ENCODE peak calls at places on chromosomes 13 and 19, in seven cellular contexts. Z is cardiac fibroblast, Y is colonic mucosa, N is breast epithelium, S is ovary, P is BE2C, A is HCT116. X is an unnamed sample.

GRCh38 chr19:54677217-54677616 is 14.4 kb downstream of the LILRB4 start:
- DNase-seq in Z (no peak), Y (no peak), N (no peak), S (no peak), P (no peak), A (no peak), X (no peak)

GRCh38 chr19:7242601-7243258 is 51.5 kb downstream of the INSR start:
- DNase-seq in Z (peak; percentile 71), Y (no peak), N (no peak), S (peak; percentile 36), P (no peak), A (no peak), X (peak; percentile 27)

GRCh38 chr13:23667750-23668149 is 97.5 kb downstream of the TNFRSF19 start:
- DNase-seq in Z (no peak), Y (no peak), N (no peak), S (no peak), P (no peak), A (no peak), X (no peak)

GRCh38 chr19:2032296-2032941 is 16.9 kb upstream of the BTBD2 start:
- DNase-seq in Z (peak; percentile 93), Y (peak; percentile 98), N (peak; percentile 99), S (peak; percentile 95), P (peak; percentile 48), A (peak; percentile 84), X (peak; percentile 59)

GRCh38 chr19:52188822-52189744 is 769 bp upstream of the PPP2R1A start:
- DNase-seq in Z (no peak), Y (peak; percentile 59), N (peak; percentile 98), S (peak; percentile 89), P (peak; percentile 71), A (no peak), X (no peak)

GRCh38 chr13:113724780-113725315 is 34.2 kb upstream of the TMEM255B start:
- DNase-seq in Z (peak; percentile 64), Y (peak; percentile 82), N (peak; percentile 84), S (peak; percentile 86), P (peak; percentile 73), A (peak; percentile 33), X (no peak)

GRCh38 chr19:40550951-40551350 is 25.7 kb upstream of the SHKBP1 start:
- DNase-seq in Z (no peak), Y (no peak), N (no peak), S (no peak), P (no peak), A (no peak), X (no peak)

GRCh38 chr13:80009760-80010159 is 331.2 kb downstream of the SPRY2 start:
- DNase-seq in Z (no peak), Y (no peak), N (no peak), S (no peak), P (no peak), A (no peak), X (no peak)

GRCh38 chr19:45630463-45630862 is 8.7 kb downstream of the EML2 start:
- DNase-seq in Z (peak; percentile 86), Y (no peak), N (no peak), S (no peak), P (no peak), A (peak; percentile 67), X (peak; percentile 83)

GRCh38 chr19:13122275-13122878 is 4.3 kb downstream of the NACC1 start:
- DNase-seq in Z (no peak), Y (no peak), N (no peak), S (no peak), P (no peak), A (no peak), X (no peak)

GRCh38 chr19:37954421-37954874 is 47.4 kb downstream of the SIPA1L3 start:
- DNase-seq in Z (no peak), Y (no peak), N (no peak), S (no peak), P (no peak), A (no peak), X (no peak)

GRCh38 chr19:2759392-2759791 is 19.6 kb upstream of the SLC39A3 start:
- DNase-seq in Z (no peak), Y (no peak), N (no peak), S (no peak), P (no peak), A (no peak), X (no peak)

GRCh38 chr13:32147976-32148375 is 116.4 kb downstream of the FRY start:
- DNase-seq in Z (no peak), Y (no peak), N (no peak), S (no peak), P (no peak), A (no peak), X (no peak)

GRCh38 chr13:18949489-18949761 is 232.2 kb downstream of the TUBA3C start:
- DNase-seq in Z (no peak), Y (no peak), N (no peak), S (no peak), P (no peak), A (no peak), X (no peak)

GRCh38 chr13:27194209-27194608 is 22.6 kb upstream of the USP12 start:
- DNase-seq in Z (peak; percentile 48), Y (no peak), N (no peak), S (no peak), P (no peak), A (no peak), X (no peak)

GRCh38 chr19:3725640-3726310 is 17.6 kb downstream of the TJP3 start:
- DNase-seq in Z (no peak), Y (peak; percentile 94), N (peak; percentile 79), S (no peak), P (no peak), A (peak; percentile 73), X (no peak)

GRCh38 chr19:53908933-53909415 is at the start of gene CACNG7:
- DNase-seq in Z (peak; percentile 48), Y (no peak), N (no peak), S (no peak), P (no peak), A (no peak), X (no peak)

GRCh38 chr13:93079294-93079693 is 147.3 kb upstream of the GPC6 start:
- DNase-seq in Z (peak; percentile 62), Y (no peak), N (no peak), S (no peak), P (peak; percentile 61), A (no peak), X (no peak)

GRCh38 chr19:4516939-4517300 is 1.4 kb downstream of the PLIN4 start:
- DNase-seq in Z (peak; percentile 18), Y (no peak), N (no peak), S (no peak), P (no peak), A (no peak), X (no peak)

GRCh38 chr13:27810461-27810860 is 18.2 kb downstream of the GSX1 start:
- DNase-seq in Z (no peak), Y (no peak), N (no peak), S (no peak), P (no peak), A (no peak), X (no peak)

GRCh38 chr19:3968556-3969434 is 2.1 kb downstream of the DAPK3 start:
- DNase-seq in Z (peak; percentile 99), Y (peak; percentile 84), N (peak; percentile 88), S (peak; percentile 88), P (peak; percentile 90), A (peak; percentile 85), X (peak; percentile 100)

GRCh38 chr13:59276436-59276835 is 887.3 kb downstream of the DIAPH3 start:
- DNase-seq in Z (no peak), Y (no peak), N (no peak), S (no peak), P (no peak), A (no peak), X (no peak)

GRCh38 chr13:26786651-26787295 is 26.2 kb upstream of the GPR12 start:
- DNase-seq in Z (no peak), Y (no peak), N (no peak), S (no peak), P (no peak), A (no peak), X (no peak)

GRCh38 chr19:48390188-48391099 is 907 bp downstream of the KDELR1 start:
- DNase-seq in Z (peak; percentile 74), Y (peak; percentile 67), N (peak; percentile 67), S (peak; percentile 74), P (peak; percentile 80), A (no peak), X (no peak)
- TF ChIP-seq CTCF in Z (peak; percentile 81), Y (peak; percentile 67), N (no peak), S (peak; percentile 65), P (peak; percentile 66), A (peak; percentile 24), X (peak; percentile 68)

GRCh38 chr13:107962209-107962608 is 253.1 kb downstream of the LIG4 start:
- DNase-seq in Z (no peak), Y (no peak), N (no peak), S (no peak), P (no peak), A (no peak), X (no peak)

GRCh38 chr13:107960301-107960700 is 255.0 kb downstream of the LIG4 start:
- DNase-seq in Z (no peak), Y (no peak), N (no peak), S (no peak), P (no peak), A (no peak), X (no peak)

DNA sequence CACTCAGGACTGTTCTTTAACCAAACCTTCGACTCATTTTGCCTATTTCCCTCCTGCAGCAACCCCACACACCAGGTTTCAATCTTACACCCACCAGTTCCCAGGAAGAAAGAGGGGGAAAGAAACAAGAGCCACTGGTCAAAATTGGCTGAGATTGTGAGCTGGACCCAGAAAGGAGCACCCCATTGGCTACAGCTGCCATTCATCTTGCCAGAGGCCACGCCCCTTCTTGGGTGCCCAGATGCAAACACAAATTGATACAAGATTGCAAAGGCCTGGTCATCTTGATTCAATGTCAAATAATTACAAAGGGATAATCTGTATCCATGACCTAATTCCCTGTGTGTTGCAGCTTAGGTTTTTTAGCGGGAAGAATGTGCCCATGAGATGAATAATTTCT is 258.4 kb downstream of the LIG4 start:
- DNase-seq in Z (no peak), Y (no peak), N (no peak), S (no peak), P (no peak), A (no peak), X (no peak)
- H3K4me3 ChIP-seq in Z (no peak overlapping the region), Y (no peak overlapping the region), N (no peak overlapping the region), S (no peak overlapping the region), P (no peak overlapping the region), A (no peak overlapping the region), X (no peak overlapping the region)

DNA sequence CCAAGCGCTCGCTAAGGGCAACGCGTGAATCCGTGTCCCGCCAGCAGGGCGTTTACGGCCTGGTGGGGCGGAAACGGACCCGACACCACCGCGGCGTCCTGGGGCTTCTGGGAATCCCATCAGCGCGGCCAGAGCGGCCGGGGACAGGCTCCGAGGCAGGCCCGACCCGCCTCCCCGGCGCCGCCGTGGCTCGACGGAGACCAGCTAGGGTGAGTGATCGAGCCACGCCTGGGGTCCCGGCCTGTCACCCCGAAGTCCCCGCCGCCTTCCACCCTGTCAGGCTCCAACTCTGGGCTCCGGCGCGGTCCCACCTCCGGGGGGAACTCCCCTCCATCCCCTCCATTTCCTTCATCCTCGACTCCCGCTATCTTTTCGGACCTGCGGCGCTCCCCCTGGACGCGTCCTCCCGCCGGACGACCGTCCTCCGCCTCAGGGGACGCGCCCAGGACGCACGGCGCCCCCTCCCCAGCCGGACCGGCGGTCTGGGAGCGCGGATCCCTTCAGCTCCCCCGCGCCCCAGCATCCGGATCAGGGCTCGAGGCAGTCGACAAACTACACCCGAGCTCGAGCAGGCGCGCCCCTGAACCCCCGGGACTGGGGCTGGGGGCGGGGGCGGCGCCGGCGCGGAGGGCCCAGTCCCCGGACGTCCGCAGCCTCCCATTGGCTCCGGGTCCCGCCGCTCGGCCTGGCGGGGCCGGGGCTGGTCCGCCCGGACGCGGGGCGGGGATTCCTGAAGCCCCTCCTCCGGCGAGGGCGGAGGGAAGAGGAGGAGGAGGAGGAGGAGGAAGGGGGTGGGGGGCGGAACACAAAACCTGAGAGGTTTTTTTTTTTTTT is 643 bp upstream of the BICRA start:
- DNase-seq in Z (peak; percentile 97), Y (peak; percentile 95), N (peak; percentile 93), S (peak; percentile 97), P (peak; percentile 96), A (peak; percentile 77), X (peak; percentile 60)
- TF ChIP-seq CTCF in Z (peak; percentile 39), Y (peak; percentile 12), N (peak; percentile 27), S (peak; percentile 19), P (no peak), A (no peak), X (no peak)

GRCh38 chr13:34411881-34412280 is 530.2 kb upstream of the NBEA start:
- DNase-seq in Z (no peak), Y (no peak), N (no peak), S (no peak), P (no peak), A (no peak), X (no peak)
- H3K4me3 ChIP-seq in Z (no peak overlapping the region), Y (no peak overlapping the region), N (no peak overlapping the region), S (no peak overlapping the region), P (no peak overlapping the region), A (no peak overlapping the region), X (no peak overlapping the region)